ENCODE peak calls at places on chromosome 9, in nine cellular contexts. Q is stomach; J is prostate gland; S is cardiac muscle cell; T is ovary; A is naive thymus-derived CD4-positive, alpha-beta T cell; R is aorta; C is hepatocyte; E is IMR-90. X is an unnamed sample.

GRCh38 chr9:112041199-112041535 is 133.9 kb downstream of the SUSD1 start:
- DNase-seq in C (no peak), R (no peak), J (no peak), T (no peak), S (no peak), E (no peak), Q (no peak), A (no peak), X (no peak)

GRCh38 chr9:98168153-98168780 is 24.2 kb downstream of the CORO2A start:
- DNase-seq in R (no peak), S (no peak), J (no peak), Q (no peak), E (no peak), C (no peak), T (no peak), A (no peak), X (no peak)

GRCh38 chr9:125472926-125473701 is 211.5 kb downstream of the GAPVD1 start:
- DNase-seq in J (no peak), R (no peak), C (peak; percentile 66), S (peak; percentile 79), Q (no peak), T (peak; percentile 63), E (peak; percentile 73), A (no peak), X (no peak)

GRCh38 chr9:37534412-37534811 is 41.8 kb downstream of the FBXO10 start:
- DNase-seq in S (no peak), Q (no peak), C (no peak), R (no peak), A (no peak), J (no peak), T (no peak), E (no peak), X (no peak)

GRCh38 chr9:4984171-4984570 is 901 bp upstream of the JAK2 start:
- DNase-seq in Q (no peak), E (no peak), C (peak; percentile 68), J (no peak), T (no peak), R (no peak), A (peak; percentile 11), S (no peak), X (no peak)

GRCh38 chr9:90124961-90125360 is 517.7 kb downstream of the DIRAS2 start:
- DNase-seq in J (no peak), Q (no peak), C (no peak), R (no peak), E (no peak), A (no peak), T (no peak), S (peak; percentile 19), X (no peak)

GRCh38 chr9:101029300-101030021 is 934 bp downstream of the PLPPR1 start:
- DNase-seq in C (peak; percentile 16), J (no peak), Q (no peak), S (no peak), E (no peak), R (peak; percentile 64), T (no peak), A (no peak), X (no peak)

GRCh38 chr9:110443146-110443877 is 105.6 kb upstream of the TXNDC8 start:
- DNase-seq in S (peak; percentile 86), J (no peak), C (peak; percentile 16), A (no peak), R (no peak), E (peak; percentile 84), T (no peak), Q (no peak), X (no peak)

GRCh38 chr9:18776836-18777820 is 255.9 kb downstream of the SAXO1 start:
- DNase-seq in Q (no peak), A (no peak), T (no peak), E (no peak), J (no peak), C (no peak), S (no peak), R (peak; percentile 70), X (no peak)

GRCh38 chr9:35548571-35548970 is 56.5 kb upstream of the TESK1 start:
- DNase-seq in E (peak; percentile 44), S (no peak), J (no peak), R (no peak), A (no peak), T (no peak), C (no peak), Q (no peak), X (no peak)
- H3K4me1 ChIP-seq in E (peaks cover 14% of the 10 kb centered on the region), S (peaks cover 4% of the 10 kb centered on the region), J (no peaks in the 10 kb centered on the region), R (peaks cover 4% of the 10 kb centered on the region), A (no peaks in the 10 kb centered on the region), T (peaks cover 2% of the 10 kb centered on the region), C (no peaks in the 10 kb centered on the region), Q (peaks cover 57% of the 10 kb centered on the region), X (peaks cover 6% of the 10 kb centered on the region)

GRCh38 chr9:117970276-117970675 is 266.1 kb downstream of the TLR4 start:
- DNase-seq in C (no peak), T (no peak), J (no peak), S (no peak), Q (no peak), A (no peak), R (no peak), E (no peak), X (no peak)
- H3K4me1 ChIP-seq in C (no peaks in the 10 kb centered on the region), T (no peaks in the 10 kb centered on the region), J (no peaks in the 10 kb centered on the region), S (no peaks in the 10 kb centered on the region), Q (no peaks in the 10 kb centered on the region), A (no peaks in the 10 kb centered on the region), R (no peaks in the 10 kb centered on the region), E (no peaks in the 10 kb centered on the region), X (no peaks in the 10 kb centered on the region)

GRCh38 chr9:137205126-137206069 is at the start of the genes NDOR1 and TMEM203:
- DNase-seq in A (peak; percentile 84), T (peak; percentile 90), C (peak; percentile 94), J (peak; percentile 87), E (peak; percentile 77), R (peak; percentile 99), Q (peak; percentile 94), S (peak; percentile 87), X (peak; percentile 82)
- H3K4me1 ChIP-seq in A (peaks cover 35% of the 10 kb centered on the region), T (peaks cover 13% of the 10 kb centered on the region), C (peaks cover 29% of the 10 kb centered on the region), J (peaks cover 27% of the 10 kb centered on the region), E (peaks cover 10% of the 10 kb centered on the region), R (peaks cover 1% of the 10 kb centered on the region), Q (peaks cover 58% of the 10 kb centered on the region), S (peaks cover 30% of the 10 kb centered on the region), X (peaks cover 17% of the 10 kb centered on the region)

DNA sequence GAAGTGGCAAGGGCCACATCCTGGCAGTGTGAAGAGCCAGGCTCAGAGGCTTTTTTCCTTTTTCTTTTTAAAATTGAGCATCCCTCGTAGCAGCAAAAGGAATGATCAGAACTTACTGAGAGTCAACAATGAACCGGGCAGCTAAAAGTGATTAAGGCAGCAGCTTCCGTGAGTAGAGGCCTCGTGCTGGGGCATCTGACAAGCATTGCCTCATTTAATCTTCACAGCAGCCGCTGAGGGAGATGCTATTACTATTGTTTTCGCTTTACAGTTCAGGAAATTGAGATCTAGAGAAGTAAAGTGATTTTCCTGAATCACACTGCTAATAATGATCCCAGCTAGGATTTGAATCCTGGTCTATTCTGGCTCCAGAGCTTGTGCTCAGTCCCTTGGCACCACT is 30.7 kb upstream of the PTGS1 start:
- DNase-seq in A (no peak), T (no peak), S (no peak), E (no peak), C (no peak), R (no peak), Q (no peak), J (no peak), X (no peak)
- H3K4me1 ChIP-seq in A (no peaks in the 10 kb centered on the region), T (no peaks in the 10 kb centered on the region), S (no peaks in the 10 kb centered on the region), E (no peaks in the 10 kb centered on the region), C (no peaks in the 10 kb centered on the region), R (no peaks in the 10 kb centered on the region), Q (peaks cover 3% of the 10 kb centered on the region), J (no peaks in the 10 kb centered on the region), X (peaks cover 26% of the 10 kb centered on the region)

GRCh38 chr9:108322326-108323098 is 533.3 kb downstream of the ACTL7B start:
- DNase-seq in C (no peak), S (no peak), E (no peak), Q (no peak), J (no peak), R (no peak), A (no peak), T (no peak), X (no peak)

GRCh38 chr9:108325406-108325805 is 530.4 kb downstream of the ACTL7B start:
- DNase-seq in A (no peak), Q (no peak), S (no peak), R (no peak), J (no peak), T (no peak), E (no peak), C (no peak), X (no peak)

DNA sequence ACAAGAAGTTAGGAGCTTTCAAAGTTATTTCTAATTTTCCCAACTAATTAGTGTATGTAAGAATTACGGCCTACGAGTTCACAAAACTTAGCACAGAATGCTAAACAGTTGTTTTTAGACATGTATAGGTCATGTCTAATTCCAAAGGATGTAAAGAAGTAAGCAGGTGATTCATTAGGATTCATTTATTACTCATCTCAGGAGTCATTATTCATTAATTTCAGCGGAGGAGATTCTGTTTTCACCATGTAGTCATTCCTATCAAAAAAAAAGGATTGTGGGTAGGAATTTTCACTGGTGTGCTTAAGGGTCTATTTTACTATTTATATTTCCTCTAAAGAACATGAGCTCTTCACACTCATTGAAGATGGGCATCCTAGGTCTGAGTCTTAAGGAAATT is 532.2 kb downstream of the ACTL7B start:
- DNase-seq in T (no peak), Q (no peak), S (no peak), E (no peak), C (no peak), J (no peak), A (no peak), R (no peak), X (no peak)
- H3K4me1 ChIP-seq in T (no peaks in the 10 kb centered on the region), Q (no peaks in the 10 kb centered on the region), S (no peaks in the 10 kb centered on the region), E (no peaks in the 10 kb centered on the region), C (no peaks in the 10 kb centered on the region), J (no peaks in the 10 kb centered on the region), A (no peaks in the 10 kb centered on the region), R (no peaks in the 10 kb centered on the region), X (no peaks in the 10 kb centered on the region)

DNA sequence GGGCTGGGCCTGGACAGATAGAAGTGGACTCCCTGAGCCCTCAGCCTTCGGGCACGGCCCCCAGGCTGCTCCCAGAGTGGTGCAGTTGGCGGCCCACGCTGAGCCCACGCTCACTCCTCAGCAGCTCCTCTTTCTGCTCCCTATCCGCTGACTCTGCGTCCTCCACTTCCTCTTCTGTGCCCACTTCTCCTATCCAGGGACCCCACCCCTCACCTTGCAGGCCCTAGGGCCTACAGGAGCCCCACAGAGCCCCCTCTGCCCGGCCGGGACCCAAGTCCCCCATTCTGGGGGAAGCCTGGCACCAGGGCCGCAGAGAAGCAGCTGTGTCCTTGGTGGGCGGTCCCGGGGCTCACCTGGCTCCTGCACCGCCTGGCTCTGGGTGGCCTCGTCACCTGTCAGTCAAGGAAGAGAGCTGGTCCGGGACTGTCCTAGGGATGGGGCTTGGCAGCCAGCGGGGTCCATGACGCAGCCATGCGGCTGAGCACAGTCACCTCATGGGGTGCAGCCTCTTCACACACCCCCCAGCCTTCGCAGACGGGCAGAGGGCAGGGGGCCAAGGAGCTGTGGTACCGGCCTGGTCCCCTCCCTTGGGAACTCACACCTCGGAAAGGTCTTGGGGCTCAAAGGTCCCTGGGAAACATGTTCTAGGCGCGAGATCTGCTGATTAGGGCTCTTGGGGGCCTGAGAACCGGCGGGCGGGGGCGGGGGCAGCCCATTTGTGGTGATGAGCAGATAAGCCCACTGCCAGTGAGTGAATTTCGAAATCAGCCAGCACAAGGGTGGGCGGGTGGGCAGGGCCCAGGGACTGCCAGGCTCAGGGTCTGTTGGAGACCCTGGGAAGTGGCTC is 5.4 kb upstream of the NRARP start:
- DNase-seq in R (peak; percentile 74), Q (no peak), E (no peak), J (no peak), T (no peak), C (peak; percentile 40), S (no peak), A (no peak), X (no peak)
- H3K4me1 ChIP-seq in R (no peaks in the 10 kb centered on the region), Q (peaks cover 77% of the 10 kb centered on the region), E (no peaks in the 10 kb centered on the region), J (peaks cover 46% of the 10 kb centered on the region), T (peaks cover 19% of the 10 kb centered on the region), C (peaks cover 26% of the 10 kb centered on the region), S (peaks cover 6% of the 10 kb centered on the region), A (peaks cover 20% of the 10 kb centered on the region), X (peaks cover 70% of the 10 kb centered on the region)